ENCODE peak calls at places on chromosome 19, in five cellular contexts. M is choroid plexus epithelial cell; C is activated CD4-positive, alpha-beta T cell treated with anti-CD3 and anti-CD28 coated beads for 24 hours; K is adrenal gland; Q is activated B cell treated with CpG ODN at 0.5 μM for 24 hours. J is an unnamed sample.
A peak's percentile ranks its signal among the peaks of the same experiment; 100 is the strongest.

GRCh38 chr19:36212895-36213294 is 1.6 kb downstream of the ZNF565 start:
- DNase-seq in M (no peak), C (no peak), K (no peak), Q (no peak), J (no peak)

GRCh38 chr19:3250675-3251074 is 26.2 kb downstream of the CELF5 start:
- DNase-seq in M (peak; percentile 22), C (peak; percentile 33), K (peak; percentile 38), Q (no peak), J (no peak)

GRCh38 chr19:30342901-30343300 is 29.3 kb upstream of the ZNF536 start:
- DNase-seq in M (no peak), C (no peak), K (no peak), Q (no peak), J (no peak)

GRCh38 chr19:18208098-18208951 is 4.5 kb upstream of the RAB3A start:
- DNase-seq in M (peak; percentile 49), C (no peak), K (peak; percentile 51), Q (peak; percentile 55), J (peak; percentile 57)

GRCh38 chr19:35988824-35989223 is 6.2 kb upstream of the SDHAF1 start:
- DNase-seq in M (no peak), C (no peak), K (no peak), Q (no peak), J (no peak)

GRCh38 chr19:29672933-29673336 is 7.7 kb downstream of the PLEKHF1 start:
- DNase-seq in M (no peak), C (peak; percentile 77), K (no peak), Q (peak; percentile 43), J (peak; percentile 65)

GRCh38 chr19:35717665-35718344 is at the start of gene KMT2B:
- DNase-seq in M (no peak), C (peak; percentile 92), K (no peak), Q (peak; percentile 95), J (no peak)

GRCh38 chr19:10010247-10010691 is at the start of gene COL5A3:
- DNase-seq in M (peak; percentile 18), C (no peak), K (no peak), Q (no peak), J (no peak)

GRCh38 chr19:14325863-14326262 is 55.4 kb upstream of the ADGRE5 start:
- DNase-seq in M (no peak), C (no peak), K (no peak), Q (no peak), J (no peak)

GRCh38 chr19:45159971-45160324 is 834 bp downstream of the NKPD1 start:
- DNase-seq in M (no peak), C (no peak), K (no peak), Q (no peak), J (no peak)

GRCh38 chr19:56314018-56314583 is 538 bp downstream of the ZSCAN5A start:
- DNase-seq in M (peak; percentile 47), C (no peak), K (no peak), Q (no peak), J (no peak)

GRCh38 chr19:45569619-45570421 is 14.8 kb downstream of the OPA3 start:
- DNase-seq in M (peak; percentile 57), C (peak; percentile 57), K (peak; percentile 84), Q (peak; percentile 47), J (peak; percentile 83)

GRCh38 chr19:45778010-45778671 is 4.1 kb downstream of the DMPK start:
- DNase-seq in M (no peak), C (no peak), K (no peak), Q (no peak), J (no peak)

GRCh38 chr19:48921721-48922500 is 11.6 kb upstream of the DHDH start:
- DNase-seq in M (no peak), C (no peak), K (no peak), Q (no peak), J (no peak)

GRCh38 chr19:5292843-5293606 is 47.6 kb downstream of the PTPRS start:
- DNase-seq in M (peak; percentile 69), C (peak; percentile 45), K (peak; percentile 71), Q (peak; percentile 43), J (no peak)

GRCh38 chr19:35120492-35120891 is 4.9 kb downstream of the FXYD3 start:
- DNase-seq in M (peak; percentile 58), C (no peak), K (no peak), Q (no peak), J (no peak)

J was measured in stimulated activated effector memory CD8-positive, alpha-beta T cell treated with anti-CD3 and anti-CD28 coated beads, Interleukin-12 subunit alpha, Interleukin-12 subunit beta, amount 100 ng/mL, for 72 hours.